ENCODE peak calls at places on chromosomes 13 and 19, in ten cellular contexts. L is tibial nerve, G is endothelial cell of umbilical vein, J is lower leg skin, M is NB4, K is IMR-90, P is transverse colon, V is heart left ventricle, U is prostate gland, H is breast epithelium. T is an unnamed sample.
A peak's percentile ranks its signal among the peaks of the same experiment; 100 is the strongest.

GRCh38 chr13:110334841-110335490 is 27.9 kb downstream of the COL4A2 start:
- DNase-seq in L (no peak), G (no peak), J (no peak), M (no peak), K (no peak), P (no peak), V (no peak), U (no peak), H (peak; percentile 28), T (no peak)

GRCh38 chr13:111339366-111340143 is 19.1 kb downstream of the TEX29 start:
- DNase-seq in L (no peak), G (no peak), J (peak; percentile 66), M (no peak), K (no peak), P (no peak), V (no peak), U (peak; percentile 3), H (no peak), T (no peak)

GRCh38 chr19:16034958-16035560 is 41.2 kb upstream of the TPM4 start:
- DNase-seq in L (no peak), G (no peak), J (peak; percentile 68), M (no peak), K (no peak), P (no peak), V (no peak), U (no peak), H (no peak), T (no peak)

GRCh38 chr19:13428352-13428751 is 77.9 kb downstream of the CACNA1A start:
- DNase-seq in L (no peak), G (peak; percentile 15), J (no peak), M (peak; percentile 22), K (peak; percentile 17), P (no peak), V (no peak), U (no peak), H (no peak), T (peak; percentile 13)

GRCh38 chr19:8451885-8452284 is 7.1 kb downstream of the HNRNPM start:
- DNase-seq in L (no peak), G (no peak), J (no peak), M (peak; percentile 71), K (peak; percentile 79), P (no peak), V (no peak), U (no peak), H (no peak), T (no peak)

GRCh38 chr19:15296353-15296752 is 36.0 kb downstream of the BRD4 start:
- DNase-seq in L (no peak), G (no peak), J (no peak), M (no peak), K (no peak), P (no peak), V (peak; percentile 54), U (no peak), H (no peak), T (no peak)

GRCh38 chr19:13172335-13173128 is 22.3 kb downstream of the IER2 start:
- DNase-seq in L (peak; percentile 44), G (peak; percentile 83), J (peak; percentile 97), M (peak; percentile 33), K (peak; percentile 83), P (peak; percentile 85), V (peak; percentile 78), U (peak; percentile 58), H (peak; percentile 87), T (peak; percentile 30)

GRCh38 chr19:20422616-20423205 is 142.9 kb downstream of the ZNF737 start:
- DNase-seq in L (no peak), G (no peak), J (no peak), M (peak; percentile 5), K (no peak), P (no peak), V (no peak), U (no peak), H (no peak), T (no peak)

GRCh38 chr19:8017808-8018207 is 12.4 kb upstream of the ELAVL1 start:
- DNase-seq in L (no peak), G (no peak), J (no peak), M (peak; percentile 71), K (no peak), P (peak; percentile 51), V (no peak), U (no peak), H (no peak), T (peak; percentile 83)

GRCh38 chr13:20546559-20546958 is 20.4 kb upstream of the IFT88 start:
- DNase-seq in L (no peak), G (no peak), J (no peak), M (peak; percentile 65), K (no peak), P (no peak), V (no peak), U (no peak), H (no peak), T (no peak)

GRCh38 chr13:93305886-93306285 is 79.3 kb downstream of the GPC6 start:
- DNase-seq in L (no peak), G (no peak), J (no peak), M (no peak), K (peak; percentile 48), P (no peak), V (no peak), U (no peak), H (no peak), T (no peak)

GRCh38 chr13:34816543-34816942 is 125.5 kb upstream of the NBEA start:
- DNase-seq in L (no peak), G (no peak), J (no peak), M (no peak), K (no peak), P (no peak), V (no peak), U (no peak), H (no peak), T (no peak)

GRCh38 chr13:113869263-113869662 is 5.4 kb upstream of the GAS6 start:
- DNase-seq in L (no peak), G (no peak), J (no peak), M (no peak), K (no peak), P (no peak), V (no peak), U (no peak), H (no peak), T (no peak)

DNA sequence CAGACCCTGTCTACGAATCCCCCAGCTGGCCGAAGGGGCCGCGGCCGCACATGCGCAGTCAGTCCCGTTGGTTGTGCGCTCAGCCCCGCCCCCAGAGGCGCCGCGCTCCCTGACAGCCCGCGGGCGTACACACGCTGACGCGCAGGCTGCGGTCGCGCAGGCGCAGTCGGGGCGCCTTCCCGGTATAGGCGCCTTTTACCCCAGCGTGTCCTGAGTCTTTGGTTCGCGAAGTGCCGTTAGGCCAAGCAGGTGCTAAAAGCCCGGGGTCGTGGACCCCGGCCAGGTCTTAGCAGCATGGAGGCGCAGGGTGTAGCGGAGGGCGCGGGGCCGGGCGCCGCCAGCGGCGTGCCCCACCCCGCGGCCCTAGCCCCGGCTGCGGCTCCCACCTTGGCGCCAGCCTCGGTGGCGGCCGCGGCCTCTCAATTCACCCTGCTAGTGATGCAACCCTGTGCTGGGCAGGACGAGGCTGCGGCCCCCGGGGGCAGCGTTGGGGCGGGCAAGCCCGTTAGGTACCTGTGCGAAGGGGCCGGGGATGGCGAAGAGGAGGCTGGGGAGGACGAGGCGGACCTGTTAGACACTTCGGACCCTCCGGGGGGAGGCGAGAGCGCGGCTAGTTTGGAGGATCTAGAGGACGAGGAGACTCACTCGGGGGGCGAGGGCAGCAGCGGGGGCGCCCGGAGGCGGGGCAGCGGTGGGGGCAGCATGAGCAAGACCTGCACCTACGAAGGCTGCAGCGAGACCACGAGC is at the start of gene RFXAP:
- DNase-seq in L (peak; percentile 75), G (peak; percentile 88), J (peak; percentile 96), M (peak; percentile 92), K (peak; percentile 81), P (peak; percentile 92), V (peak; percentile 89), U (peak; percentile 81), H (peak; percentile 70), T (peak; percentile 95)
- TF ChIP-seq POLR2A in L (no peak), G (peak; percentile 48), J (no peak), M (peak; percentile 94), K (no peak), P (peak; percentile 41), V (peak; percentile 75), U (peak; percentile 61), H (peak; percentile 29), T (peak; percentile 79)

DNA sequence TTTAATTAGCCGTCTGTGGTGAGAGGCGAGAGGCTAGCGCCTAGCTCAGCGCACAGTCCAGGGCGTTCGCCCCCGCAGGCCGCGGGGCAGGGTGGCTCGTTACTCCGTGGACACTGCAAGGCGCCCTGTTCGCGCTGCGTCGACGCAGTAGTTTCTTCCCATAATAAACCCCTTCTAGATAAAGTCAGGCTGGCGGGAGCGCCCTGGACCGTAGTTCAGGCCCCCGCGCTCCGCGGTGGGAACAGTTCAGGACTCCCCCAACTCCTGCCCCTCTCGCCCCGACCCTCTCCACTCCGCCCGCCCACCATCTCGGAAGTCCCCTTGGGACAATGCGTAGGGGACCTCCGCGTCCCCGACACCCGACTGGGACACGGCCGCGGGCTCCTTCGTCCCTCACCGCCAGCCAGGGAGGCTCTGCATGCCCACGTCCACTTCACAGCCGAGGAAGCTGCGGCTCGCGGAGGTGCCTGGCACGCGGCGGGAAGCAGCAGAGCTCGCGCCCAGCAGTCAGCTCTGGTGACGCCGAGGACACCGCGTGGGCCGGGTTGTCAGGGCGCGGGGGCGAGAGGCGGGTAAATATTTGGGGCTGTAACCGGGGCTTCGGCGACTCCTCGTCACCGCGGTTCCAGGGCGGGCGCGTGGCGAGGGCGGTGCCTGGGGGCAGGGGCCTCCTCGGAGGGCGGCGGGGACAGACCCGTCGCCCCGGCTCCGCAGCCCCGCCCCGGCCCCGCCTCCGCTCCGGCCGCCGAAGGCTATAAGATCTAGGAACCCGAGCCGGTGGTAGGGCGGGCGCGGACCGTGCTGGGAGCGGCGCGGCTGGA is at the start of gene RGCC:
- DNase-seq in L (peak; percentile 64), G (peak; percentile 74), J (peak; percentile 96), M (peak; percentile 78), K (peak; percentile 49), P (peak; percentile 82), V (peak; percentile 77), U (peak; percentile 74), H (no peak), T (peak; percentile 91)
- TF ChIP-seq POLR2A in L (no peak), G (peak; percentile 87), J (no peak), M (no peak), K (no peak), P (peak; percentile 28), V (peak; percentile 95), U (peak; percentile 70), H (no peak), T (no peak)

GRCh38 chr13:29595380-29596063 is at the start of gene SLC7A1:
- DNase-seq in L (peak; percentile 44), G (peak; percentile 84), J (peak; percentile 94), M (peak; percentile 95), K (peak; percentile 80), P (peak; percentile 85), V (peak; percentile 74), U (peak; percentile 80), H (peak; percentile 69), T (peak; percentile 94)
- TF ChIP-seq POLR2A in L (no peak), G (no peak), J (no peak), M (peak; percentile 48), K (peak; percentile 43), P (no peak), V (no peak), U (peak; percentile 66), H (no peak), T (no peak)

DNA sequence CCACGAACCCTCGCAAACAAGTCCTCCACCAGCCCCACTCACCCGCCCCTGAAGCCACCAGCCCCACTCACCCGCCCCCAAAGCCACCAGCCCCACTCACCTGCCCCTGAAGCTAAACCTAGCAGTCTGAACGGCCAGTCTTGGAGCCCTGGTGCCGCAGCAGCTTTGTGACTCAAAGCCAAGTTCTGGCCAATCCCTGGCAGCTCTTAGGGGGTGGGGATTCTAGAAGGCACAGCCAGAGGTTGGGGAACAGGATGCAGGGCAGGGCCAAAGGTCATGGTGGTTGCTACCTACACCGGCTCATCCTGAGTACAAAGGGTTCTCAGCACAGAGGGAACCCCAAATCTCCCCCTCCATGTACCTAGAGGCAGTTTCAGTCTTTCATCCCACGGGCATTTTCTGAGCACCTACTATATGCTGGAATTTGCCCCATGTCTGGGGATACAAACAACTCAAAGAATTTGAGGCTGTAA is at the start of gene IQCN:
- DNase-seq in L (no peak), G (no peak), J (no peak), M (peak; percentile 62), K (no peak), P (peak; percentile 66), V (no peak), U (no peak), H (no peak), T (no peak)
- TF ChIP-seq POLR2A in L (no peak), G (no peak), J (no peak), M (no peak), K (peak; percentile 89), P (no peak), V (no peak), U (no peak), H (no peak), T (no peak)

T was measured in erythroblast.